ENCODE peak calls at places on chromosomes 13 and 19, in nine cellular contexts. One of them, this sample, is unnamed.
A peak's percentile ranks its signal among the peaks of the same experiment; 100 is the strongest.

GRCh38 chr19:7871530-7872305 is 2.5 kb downstream of the PRR36 start:
- DNase-seq in activated CD4-positive, alpha-beta T cell treated with anti-CD3 and anti-CD28 coated beads, Interleukin-2, amount 50 U/mL, for 24 hours: peak; percentile 59
- DNase-seq in WTC11: peak; percentile 100
- DNase-seq in GM13977: peak; percentile 85
- DNase-seq in HuH-7: peak; percentile 66
- DNase-seq in SK-N-DZ: peak; percentile 93
- DNase-seq in psoas muscle: peak; percentile 80
- DNase-seq in stimulated activated CD4-positive, alpha-beta T cell treated with anti-CD3 and anti-CD28 coated beads, Interleukin-4, amount 100 ng/mL, for 48 hours: peak; percentile 95
- DNase-seq in BE2C: peak; percentile 98
- DNase-seq in this sample: peak; percentile 60

GRCh38 chr19:50418186-50419021 is at the start of gene SPIB:
- DNase-seq in stimulated activated CD4-positive, alpha-beta T cell treated with anti-CD3 and anti-CD28 coated beads, Interleukin-4, amount 100 ng/mL, for 48 hours: no peak
- DNase-seq in activated CD4-positive, alpha-beta T cell treated with anti-CD3 and anti-CD28 coated beads, Interleukin-2, amount 50 U/mL, for 24 hours: no peak
- DNase-seq in SK-N-DZ: no peak
- DNase-seq in HuH-7: no peak
- DNase-seq in BE2C: no peak
- DNase-seq in WTC11: no peak
- DNase-seq in GM13977: peak; percentile 74
- DNase-seq in psoas muscle: no peak
- DNase-seq in this sample: no peak

GRCh38 chr19:53308339-53308811 is 25.2 kb upstream of the ZNF845 start:
- DNase-seq in SK-N-DZ: peak; percentile 21
- DNase-seq in HuH-7: no peak
- DNase-seq in GM13977: no peak
- DNase-seq in WTC11: peak; percentile 87
- DNase-seq in psoas muscle: no peak
- DNase-seq in stimulated activated CD4-positive, alpha-beta T cell treated with anti-CD3 and anti-CD28 coated beads, Interleukin-4, amount 100 ng/mL, for 48 hours: no peak
- DNase-seq in BE2C: peak; percentile 51
- DNase-seq in activated CD4-positive, alpha-beta T cell treated with anti-CD3 and anti-CD28 coated beads, Interleukin-2, amount 50 U/mL, for 24 hours: no peak
- DNase-seq in this sample: no peak

GRCh38 chr19:55546822-55547614 is 1.7 kb upstream of the SBK3 start:
- DNase-seq in psoas muscle: peak; percentile 86
- DNase-seq in WTC11: no peak
- DNase-seq in SK-N-DZ: no peak
- DNase-seq in BE2C: peak; percentile 25
- DNase-seq in GM13977: no peak
- DNase-seq in HuH-7: no peak
- DNase-seq in activated CD4-positive, alpha-beta T cell treated with anti-CD3 and anti-CD28 coated beads, Interleukin-2, amount 50 U/mL, for 24 hours: no peak
- DNase-seq in stimulated activated CD4-positive, alpha-beta T cell treated with anti-CD3 and anti-CD28 coated beads, Interleukin-4, amount 100 ng/mL, for 48 hours: no peak
- DNase-seq in this sample: no peak

GRCh38 chr13:102195566-102196462 is 206.0 kb downstream of the FGF14 start:
- DNase-seq in BE2C: peak; percentile 70
- DNase-seq in GM13977: no peak
- DNase-seq in activated CD4-positive, alpha-beta T cell treated with anti-CD3 and anti-CD28 coated beads, Interleukin-2, amount 50 U/mL, for 24 hours: no peak
- DNase-seq in stimulated activated CD4-positive, alpha-beta T cell treated with anti-CD3 and anti-CD28 coated beads, Interleukin-4, amount 100 ng/mL, for 48 hours: no peak
- DNase-seq in psoas muscle: no peak
- DNase-seq in SK-N-DZ: peak; percentile 95
- DNase-seq in WTC11: no peak
- DNase-seq in HuH-7: no peak
- DNase-seq in this sample: no peak

GRCh38 chr19:50333737-50334617 is 4.8 kb upstream of the KCNC3 start:
- DNase-seq in WTC11: peak; percentile 77
- DNase-seq in psoas muscle: peak; percentile 72
- DNase-seq in HuH-7: peak; percentile 75
- DNase-seq in GM13977: peak; percentile 89
- DNase-seq in activated CD4-positive, alpha-beta T cell treated with anti-CD3 and anti-CD28 coated beads, Interleukin-2, amount 50 U/mL, for 24 hours: peak; percentile 77
- DNase-seq in SK-N-DZ: no peak
- DNase-seq in stimulated activated CD4-positive, alpha-beta T cell treated with anti-CD3 and anti-CD28 coated beads, Interleukin-4, amount 100 ng/mL, for 48 hours: peak; percentile 79
- DNase-seq in BE2C: peak; percentile 81
- DNase-seq in this sample: no peak

GRCh38 chr19:55333870-55334269 is 5.8 kb upstream of the KMT5C start:
- DNase-seq in psoas muscle: no peak
- DNase-seq in HuH-7: peak; percentile 71
- DNase-seq in BE2C: no peak
- DNase-seq in WTC11: no peak
- DNase-seq in GM13977: no peak
- DNase-seq in stimulated activated CD4-positive, alpha-beta T cell treated with anti-CD3 and anti-CD28 coated beads, Interleukin-4, amount 100 ng/mL, for 48 hours: no peak
- DNase-seq in SK-N-DZ: no peak
- DNase-seq in activated CD4-positive, alpha-beta T cell treated with anti-CD3 and anti-CD28 coated beads, Interleukin-2, amount 50 U/mL, for 24 hours: no peak
- DNase-seq in this sample: no peak

GRCh38 chr19:44748426-44749254 is at the start of gene BCL3:
- DNase-seq in stimulated activated CD4-positive, alpha-beta T cell treated with anti-CD3 and anti-CD28 coated beads, Interleukin-4, amount 100 ng/mL, for 48 hours: peak; percentile 35
- DNase-seq in GM13977: peak; percentile 91
- DNase-seq in HuH-7: peak; percentile 60
- DNase-seq in SK-N-DZ: no peak
- DNase-seq in psoas muscle: peak; percentile 84
- DNase-seq in BE2C: peak; percentile 42
- DNase-seq in WTC11: no peak
- DNase-seq in activated CD4-positive, alpha-beta T cell treated with anti-CD3 and anti-CD28 coated beads, Interleukin-2, amount 50 U/mL, for 24 hours: peak; percentile 36
- DNase-seq in this sample: peak; percentile 58

GRCh38 chr13:110014719-110015118 is 228.3 kb upstream of the IRS2 start:
- DNase-seq in WTC11: no peak
- DNase-seq in activated CD4-positive, alpha-beta T cell treated with anti-CD3 and anti-CD28 coated beads, Interleukin-2, amount 50 U/mL, for 24 hours: no peak
- DNase-seq in stimulated activated CD4-positive, alpha-beta T cell treated with anti-CD3 and anti-CD28 coated beads, Interleukin-4, amount 100 ng/mL, for 48 hours: no peak
- DNase-seq in GM13977: no peak
- DNase-seq in SK-N-DZ: no peak
- DNase-seq in BE2C: no peak
- DNase-seq in HuH-7: no peak
- DNase-seq in psoas muscle: no peak
- DNase-seq in this sample: no peak

GRCh38 chr13:111519490-111520170 is 199.2 kb downstream of the TEX29 start:
- DNase-seq in psoas muscle: no peak
- DNase-seq in BE2C: no peak
- DNase-seq in activated CD4-positive, alpha-beta T cell treated with anti-CD3 and anti-CD28 coated beads, Interleukin-2, amount 50 U/mL, for 24 hours: no peak
- DNase-seq in GM13977: no peak
- DNase-seq in HuH-7: no peak
- DNase-seq in SK-N-DZ: no peak
- DNase-seq in stimulated activated CD4-positive, alpha-beta T cell treated with anti-CD3 and anti-CD28 coated beads, Interleukin-4, amount 100 ng/mL, for 48 hours: no peak
- DNase-seq in WTC11: no peak
- DNase-seq in this sample: no peak

GRCh38 chr13:99731747-99732146 is 230.5 kb downstream of the TM9SF2 start:
- DNase-seq in SK-N-DZ: no peak
- DNase-seq in WTC11: no peak
- DNase-seq in stimulated activated CD4-positive, alpha-beta T cell treated with anti-CD3 and anti-CD28 coated beads, Interleukin-4, amount 100 ng/mL, for 48 hours: no peak
- DNase-seq in GM13977: no peak
- DNase-seq in activated CD4-positive, alpha-beta T cell treated with anti-CD3 and anti-CD28 coated beads, Interleukin-2, amount 50 U/mL, for 24 hours: no peak
- DNase-seq in BE2C: no peak
- DNase-seq in psoas muscle: no peak
- DNase-seq in HuH-7: no peak
- DNase-seq in this sample: no peak

GRCh38 chr19:44072543-44073401 is 813 bp downstream of the ZNF284 start:
- DNase-seq in activated CD4-positive, alpha-beta T cell treated with anti-CD3 and anti-CD28 coated beads, Interleukin-2, amount 50 U/mL, for 24 hours: no peak
- DNase-seq in BE2C: no peak
- DNase-seq in GM13977: no peak
- DNase-seq in SK-N-DZ: peak; percentile 5
- DNase-seq in HuH-7: no peak
- DNase-seq in WTC11: no peak
- DNase-seq in psoas muscle: no peak
- DNase-seq in stimulated activated CD4-positive, alpha-beta T cell treated with anti-CD3 and anti-CD28 coated beads, Interleukin-4, amount 100 ng/mL, for 48 hours: no peak
- DNase-seq in this sample: no peak

GRCh38 chr13:110448230-110448629 is 113.3 kb downstream of the RAB20 start:
- DNase-seq in psoas muscle: no peak
- DNase-seq in BE2C: no peak
- DNase-seq in SK-N-DZ: no peak
- DNase-seq in GM13977: no peak
- DNase-seq in WTC11: no peak
- DNase-seq in stimulated activated CD4-positive, alpha-beta T cell treated with anti-CD3 and anti-CD28 coated beads, Interleukin-4, amount 100 ng/mL, for 48 hours: no peak
- DNase-seq in activated CD4-positive, alpha-beta T cell treated with anti-CD3 and anti-CD28 coated beads, Interleukin-2, amount 50 U/mL, for 24 hours: no peak
- DNase-seq in HuH-7: no peak
- DNase-seq in this sample: no peak

GRCh38 chr13:44128522-44128921 is 245.1 kb upstream of the SERP2 start:
- DNase-seq in GM13977: no peak
- DNase-seq in psoas muscle: peak; percentile 43
- DNase-seq in BE2C: no peak
- DNase-seq in SK-N-DZ: no peak
- DNase-seq in HuH-7: no peak
- DNase-seq in stimulated activated CD4-positive, alpha-beta T cell treated with anti-CD3 and anti-CD28 coated beads, Interleukin-4, amount 100 ng/mL, for 48 hours: no peak
- DNase-seq in activated CD4-positive, alpha-beta T cell treated with anti-CD3 and anti-CD28 coated beads, Interleukin-2, amount 50 U/mL, for 24 hours: no peak
- DNase-seq in WTC11: no peak
- DNase-seq in this sample: no peak

GRCh38 chr13:51999525-51999924 is 11.7 kb downstream of the ATP7B start:
- DNase-seq in psoas muscle: peak; percentile 44
- DNase-seq in SK-N-DZ: no peak
- DNase-seq in HuH-7: no peak
- DNase-seq in WTC11: no peak
- DNase-seq in BE2C: no peak
- DNase-seq in stimulated activated CD4-positive, alpha-beta T cell treated with anti-CD3 and anti-CD28 coated beads, Interleukin-4, amount 100 ng/mL, for 48 hours: no peak
- DNase-seq in GM13977: no peak
- DNase-seq in activated CD4-positive, alpha-beta T cell treated with anti-CD3 and anti-CD28 coated beads, Interleukin-2, amount 50 U/mL, for 24 hours: no peak
- DNase-seq in this sample: no peak

GRCh38 chr19:38273499-38273898 is 9.1 kb downstream of the SPINT2 start:
- DNase-seq in GM13977: no peak
- DNase-seq in WTC11: no peak
- DNase-seq in psoas muscle: no peak
- DNase-seq in HuH-7: peak; percentile 67
- DNase-seq in activated CD4-positive, alpha-beta T cell treated with anti-CD3 and anti-CD28 coated beads, Interleukin-2, amount 50 U/mL, for 24 hours: no peak
- DNase-seq in stimulated activated CD4-positive, alpha-beta T cell treated with anti-CD3 and anti-CD28 coated beads, Interleukin-4, amount 100 ng/mL, for 48 hours: no peak
- DNase-seq in BE2C: no peak
- DNase-seq in SK-N-DZ: no peak
- DNase-seq in this sample: no peak

This sample was measured in AG09319.